ENCODE peak calls at places on chromosomes 1 and 21, in five cellular contexts. One of them, this sample, is unnamed.

GRCh38 chr1:173669491-173669941 is at the start of gene ANKRD45:
- DNase-seq in pancreas: peak
- DNase-seq in substantia nigra: peak
- DNase-seq in left ventricle myocardium inferior: peak
- DNase-seq in tibial artery: no peak
- DNase-seq in this sample: peak

GRCh38 chr1:177586429-177586828 is 383.4 kb downstream of the SEC16B start:
- DNase-seq in pancreas: no peak
- DNase-seq in substantia nigra: no peak
- DNase-seq in left ventricle myocardium inferior: no peak
- DNase-seq in tibial artery: no peak
- DNase-seq in this sample: no peak

GRCh38 chr1:77538956-77539509 is 143.4 kb downstream of the ZZZ3 start:
- DNase-seq in pancreas: no peak
- DNase-seq in substantia nigra: no peak
- DNase-seq in left ventricle myocardium inferior: no peak
- DNase-seq in tibial artery: peak
- DNase-seq in this sample: no peak

GRCh38 chr1:201790261-201790660 is 38.7 kb upstream of the IPO9 start:
- DNase-seq in pancreas: no peak
- DNase-seq in substantia nigra: no peak
- DNase-seq in left ventricle myocardium inferior: no peak
- DNase-seq in tibial artery: peak
- DNase-seq in this sample: no peak

GRCh38 chr1:2582401-2582800 is 4.2 kb upstream of the PRXL2B start:
- DNase-seq in pancreas: no peak
- DNase-seq in substantia nigra: no peak
- DNase-seq in left ventricle myocardium inferior: no peak
- DNase-seq in tibial artery: no peak
- DNase-seq in this sample: no peak

GRCh38 chr1:28374297-28374696 is 4.8 kb downstream of the PHACTR4 start:
- DNase-seq in pancreas: no peak
- DNase-seq in substantia nigra: no peak
- DNase-seq in left ventricle myocardium inferior: no peak
- DNase-seq in tibial artery: no peak
- DNase-seq in this sample: no peak

GRCh38 chr1:45001011-45001481 is 10.1 kb downstream of the HECTD3 start:
- DNase-seq in pancreas: no peak
- DNase-seq in substantia nigra: no peak
- DNase-seq in left ventricle myocardium inferior: no peak
- DNase-seq in tibial artery: no peak
- DNase-seq in this sample: no peak

GRCh38 chr1:215543191-215543606 is 23.9 kb upstream of the KCTD3 start:
- DNase-seq in pancreas: no peak
- DNase-seq in substantia nigra: no peak
- DNase-seq in left ventricle myocardium inferior: no peak
- DNase-seq in tibial artery: no peak
- DNase-seq in this sample: no peak

GRCh38 chr1:224339422-224340033 is 9.6 kb upstream of the NVL start:
- DNase-seq in pancreas: no peak
- DNase-seq in substantia nigra: no peak
- DNase-seq in left ventricle myocardium inferior: no peak
- DNase-seq in tibial artery: no peak
- DNase-seq in this sample: no peak

GRCh38 chr1:184299796-184300195 is 87.0 kb upstream of the C1orf21 start:
- DNase-seq in pancreas: no peak
- DNase-seq in substantia nigra: no peak
- DNase-seq in left ventricle myocardium inferior: no peak
- DNase-seq in tibial artery: no peak
- DNase-seq in this sample: no peak

GRCh38 chr21:24310780-24311179 is 1296.5 kb downstream of the MRPL39 start:
- DNase-seq in pancreas: no peak
- DNase-seq in substantia nigra: no peak
- DNase-seq in left ventricle myocardium inferior: no peak
- DNase-seq in tibial artery: no peak
- DNase-seq in this sample: no peak

GRCh38 chr1:218643926-218644325 is 298.8 kb downstream of the TGFB2 start:
- DNase-seq in pancreas: no peak
- DNase-seq in substantia nigra: no peak
- DNase-seq in left ventricle myocardium inferior: no peak
- DNase-seq in tibial artery: no peak
- DNase-seq in this sample: no peak

GRCh38 chr1:175318633-175319032 is 126.1 kb upstream of the KIAA0040 start:
- DNase-seq in pancreas: no peak
- DNase-seq in substantia nigra: no peak
- DNase-seq in left ventricle myocardium inferior: no peak
- DNase-seq in tibial artery: no peak
- DNase-seq in this sample: no peak

DNA sequence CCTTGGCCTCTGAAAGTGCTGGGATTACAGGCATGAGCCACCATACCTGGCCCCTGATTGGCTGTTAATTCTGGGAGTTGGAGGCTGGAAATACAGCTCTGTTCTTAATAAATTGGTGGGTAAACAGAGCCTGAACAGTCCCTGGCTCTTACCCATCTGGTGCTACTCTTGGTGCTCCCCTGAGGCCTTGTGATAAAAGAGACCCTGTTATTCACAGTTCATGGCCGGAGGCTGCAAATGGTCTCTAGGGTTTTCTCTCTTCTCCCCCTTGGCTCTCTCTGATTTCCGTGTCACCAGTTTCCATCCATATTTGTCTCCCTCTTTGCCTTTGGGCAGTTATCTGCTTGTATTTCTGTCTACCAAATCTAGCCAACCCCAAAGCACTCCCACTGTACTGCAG is 17.2 kb downstream of the NFASC start:
- DNase-seq in pancreas: no peak
- DNase-seq in substantia nigra: no peak
- DNase-seq in left ventricle myocardium inferior: no peak
- DNase-seq in tibial artery: no peak
- DNase-seq in this sample: no peak
- H3K27ac ChIP-seq in pancreas: no peak
- H3K27ac ChIP-seq in substantia nigra: peak
- H3K27ac ChIP-seq in left ventricle myocardium inferior: peak
- H3K27ac ChIP-seq in tibial artery: peak
- H3K27ac ChIP-seq in this sample: peak

DNA sequence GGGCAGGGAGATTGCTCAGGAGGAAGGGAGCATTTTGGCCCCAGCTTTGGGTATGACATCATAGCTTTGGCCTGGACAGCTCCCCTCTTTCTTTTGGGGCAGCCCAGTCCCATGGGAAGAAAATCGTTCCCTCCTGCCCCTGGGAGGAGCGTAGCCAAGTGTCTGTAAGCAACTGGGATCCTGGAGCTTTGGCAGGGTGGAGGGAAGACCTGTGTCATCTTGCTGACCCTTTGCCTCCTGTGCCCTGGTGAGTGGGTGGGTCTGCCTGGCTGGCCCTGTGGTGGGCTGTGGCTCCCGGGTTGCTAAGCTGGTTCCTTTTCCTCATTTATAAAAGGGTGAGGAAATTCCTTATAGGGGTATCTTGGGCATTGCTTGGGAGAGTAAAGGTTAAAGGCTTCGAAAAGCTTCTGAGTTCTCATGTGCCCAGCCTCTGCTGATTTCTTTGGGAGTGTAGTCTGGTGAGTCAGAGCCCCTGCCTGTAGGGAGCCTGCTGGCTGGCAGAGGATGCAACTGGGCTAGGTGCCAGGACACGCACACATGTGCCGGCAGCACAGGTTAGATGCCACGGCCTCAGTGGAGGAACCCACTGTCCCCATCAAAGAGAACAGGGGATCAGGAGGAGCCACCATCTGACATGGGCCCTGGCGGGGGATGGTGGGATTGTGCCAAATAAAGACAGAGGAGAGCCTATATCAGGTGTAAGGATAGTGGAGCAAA is 85.2 kb downstream of the ARHGEF10L start:
- DNase-seq in pancreas: peak
- DNase-seq in substantia nigra: no peak
- DNase-seq in left ventricle myocardium inferior: peak
- DNase-seq in tibial artery: peak
- DNase-seq in this sample: no peak
- H3K27ac ChIP-seq in pancreas: no peak
- H3K27ac ChIP-seq in substantia nigra: no peak
- H3K27ac ChIP-seq in left ventricle myocardium inferior: peak
- H3K27ac ChIP-seq in tibial artery: peak
- H3K27ac ChIP-seq in this sample: no peak

GRCh38 chr1:183093821-183094287 is 70.6 kb downstream of the LAMC1 start:
- DNase-seq in pancreas: no peak
- DNase-seq in substantia nigra: no peak
- DNase-seq in left ventricle myocardium inferior: no peak
- DNase-seq in tibial artery: no peak
- DNase-seq in this sample: no peak

GRCh38 chr1:183090386-183091006 is 67.3 kb downstream of the LAMC1 start:
- DNase-seq in pancreas: no peak
- DNase-seq in substantia nigra: no peak
- DNase-seq in left ventricle myocardium inferior: peak
- DNase-seq in tibial artery: peak
- DNase-seq in this sample: no peak

GRCh38 chr1:183092350-183092749 is 69.1 kb downstream of the LAMC1 start:
- DNase-seq in pancreas: no peak
- DNase-seq in substantia nigra: no peak
- DNase-seq in left ventricle myocardium inferior: no peak
- DNase-seq in tibial artery: no peak
- DNase-seq in this sample: no peak

GRCh38 chr1:183094376-183094775 is 71.2 kb downstream of the LAMC1 start:
- DNase-seq in pancreas: no peak
- DNase-seq in substantia nigra: no peak
- DNase-seq in left ventricle myocardium inferior: no peak
- DNase-seq in tibial artery: no peak
- DNase-seq in this sample: no peak

GRCh38 chr1:183093066-183093668 is 69.9 kb downstream of the LAMC1 start:
- DNase-seq in pancreas: no peak
- DNase-seq in substantia nigra: no peak
- DNase-seq in left ventricle myocardium inferior: no peak
- DNase-seq in tibial artery: no peak
- DNase-seq in this sample: no peak
- H3K27ac ChIP-seq in pancreas: no peak
- H3K27ac ChIP-seq in substantia nigra: no peak
- H3K27ac ChIP-seq in left ventricle myocardium inferior: peak
- H3K27ac ChIP-seq in tibial artery: no peak
- H3K27ac ChIP-seq in this sample: no peak

GRCh38 chr1:95072532-95073419 is at the start of gene ALG14:
- DNase-seq in pancreas: peak
- DNase-seq in substantia nigra: peak
- DNase-seq in left ventricle myocardium inferior: peak
- DNase-seq in tibial artery: peak
- DNase-seq in this sample: peak
- H3K27ac ChIP-seq in pancreas: peak
- H3K27ac ChIP-seq in substantia nigra: peak
- H3K27ac ChIP-seq in left ventricle myocardium inferior: peak
- H3K27ac ChIP-seq in tibial artery: peak
- H3K27ac ChIP-seq in this sample: peak

DNA sequence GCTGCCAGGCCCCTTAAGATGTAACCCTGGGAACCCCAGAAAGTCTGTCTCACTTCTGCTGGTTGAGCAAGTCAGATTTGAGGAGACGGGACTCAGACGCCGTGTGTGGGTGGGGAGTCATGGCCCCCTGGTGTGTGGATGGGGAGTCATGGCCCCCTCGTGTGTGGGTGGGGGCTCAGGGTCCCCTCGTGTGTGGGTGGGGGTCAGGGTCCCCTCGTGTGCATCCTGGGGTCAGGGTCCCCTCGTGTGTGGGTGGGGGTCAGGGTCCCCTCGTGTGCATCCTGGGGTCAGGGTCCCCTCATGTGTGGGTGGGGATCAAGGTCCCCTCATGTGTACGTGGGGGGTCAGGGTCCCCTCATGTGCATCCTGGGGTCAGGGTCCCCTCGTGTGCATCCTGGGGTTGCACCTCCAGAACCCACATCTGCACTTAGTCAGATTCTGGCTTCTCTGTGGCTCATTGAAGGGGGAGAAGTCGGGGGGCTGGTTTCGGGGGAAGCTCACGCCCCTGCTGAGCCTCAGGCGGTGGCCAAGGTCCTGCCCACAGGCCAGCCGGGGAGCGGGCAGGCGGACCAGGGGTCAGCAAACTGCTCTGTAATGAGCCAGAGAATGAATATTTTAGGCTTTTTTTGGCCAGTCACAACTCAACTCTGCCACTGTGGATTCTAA is 33.4 kb upstream of the POFUT2 start:
- DNase-seq in pancreas: no peak
- DNase-seq in substantia nigra: no peak
- DNase-seq in left ventricle myocardium inferior: peak
- DNase-seq in tibial artery: no peak
- DNase-seq in this sample: no peak
- H3K27ac ChIP-seq in pancreas: no peak
- H3K27ac ChIP-seq in substantia nigra: peak
- H3K27ac ChIP-seq in left ventricle myocardium inferior: peak
- H3K27ac ChIP-seq in tibial artery: peak
- H3K27ac ChIP-seq in this sample: peak

GRCh38 chr21:39251326-39251725 is 62.1 kb downstream of the BRWD1 start:
- DNase-seq in pancreas: no peak
- DNase-seq in substantia nigra: no peak
- DNase-seq in left ventricle myocardium inferior: no peak
- DNase-seq in tibial artery: no peak
- DNase-seq in this sample: no peak
- H3K27ac ChIP-seq in pancreas: no peak
- H3K27ac ChIP-seq in substantia nigra: no peak
- H3K27ac ChIP-seq in left ventricle myocardium inferior: peak
- H3K27ac ChIP-seq in tibial artery: no peak
- H3K27ac ChIP-seq in this sample: no peak

DNA sequence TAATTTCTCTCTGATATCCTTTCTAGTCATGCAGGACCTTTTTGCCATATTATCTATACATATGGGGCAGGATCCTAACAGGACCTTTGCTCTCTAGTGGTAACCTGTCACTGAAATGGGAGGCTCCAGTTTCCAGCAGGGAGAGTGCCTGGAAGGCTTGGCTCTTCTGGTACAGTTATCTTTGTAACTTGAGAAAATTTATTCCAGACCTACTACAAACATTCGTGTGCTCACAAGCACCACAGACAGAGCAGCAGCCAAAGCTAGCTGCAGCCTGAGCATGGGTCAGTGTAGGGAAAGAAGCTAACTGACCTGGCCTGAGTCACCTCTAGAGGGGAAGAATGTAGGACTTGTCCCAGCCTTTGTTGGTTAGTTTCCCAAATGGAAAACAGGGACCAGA is 86.5 kb upstream of the MACF1 start:
- DNase-seq in pancreas: no peak
- DNase-seq in substantia nigra: no peak
- DNase-seq in left ventricle myocardium inferior: no peak
- DNase-seq in tibial artery: no peak
- DNase-seq in this sample: no peak
- H3K27ac ChIP-seq in pancreas: no peak
- H3K27ac ChIP-seq in substantia nigra: no peak
- H3K27ac ChIP-seq in left ventricle myocardium inferior: no peak
- H3K27ac ChIP-seq in tibial artery: peak
- H3K27ac ChIP-seq in this sample: no peak

DNA sequence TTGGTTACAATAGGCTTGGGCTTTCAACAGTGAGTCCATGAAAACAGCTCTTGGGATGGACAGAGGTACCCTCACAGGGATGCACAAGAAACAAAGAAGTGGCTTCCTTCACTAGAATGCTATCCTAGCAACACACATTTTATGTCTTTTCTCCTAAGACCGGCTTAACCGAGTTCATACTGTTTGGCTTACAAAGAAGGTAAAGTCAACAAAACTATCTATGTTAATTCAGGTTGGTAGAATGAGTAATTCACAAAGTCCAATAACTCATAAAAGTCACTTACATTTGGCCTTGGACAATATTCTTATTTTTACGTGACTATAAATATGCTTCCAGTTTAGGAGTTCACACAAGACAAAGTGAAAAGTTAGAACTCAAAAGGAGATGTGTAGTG is 9.0 kb downstream of the ERG start:
- DNase-seq in pancreas: no peak
- DNase-seq in substantia nigra: no peak
- DNase-seq in left ventricle myocardium inferior: no peak
- DNase-seq in tibial artery: no peak
- DNase-seq in this sample: no peak
- H3K27ac ChIP-seq in pancreas: no peak
- H3K27ac ChIP-seq in substantia nigra: no peak
- H3K27ac ChIP-seq in left ventricle myocardium inferior: peak
- H3K27ac ChIP-seq in tibial artery: peak
- H3K27ac ChIP-seq in this sample: no peak

GRCh38 chr1:216910081-216910840 is 187.0 kb upstream of the ESRRG start:
- DNase-seq in pancreas: no peak
- DNase-seq in substantia nigra: no peak
- DNase-seq in left ventricle myocardium inferior: no peak
- DNase-seq in tibial artery: no peak
- DNase-seq in this sample: peak
- H3K27ac ChIP-seq in pancreas: no peak
- H3K27ac ChIP-seq in substantia nigra: no peak
- H3K27ac ChIP-seq in left ventricle myocardium inferior: no peak
- H3K27ac ChIP-seq in tibial artery: no peak
- H3K27ac ChIP-seq in this sample: no peak